ENCODE peak calls at places on chromosomes 6 and 20, in eight cellular contexts. X, O, H, Q, M, I, S and G are unnamed samples.

GRCh38 chr6:158869010-158869603 is 49.9 kb upstream of the EZR start:
- DNase-seq in X (no peak), O (no peak), H (no peak), Q (no peak), M (peak), I (no peak), S (peak), G (no peak)

GRCh38 chr6:31826793-31827285 is 699 bp upstream of the HSPA1B start:
- DNase-seq in X (peak), O (peak), H (peak), Q (no peak), M (peak), I (no peak), S (peak), G (peak)

GRCh38 chr20:61770203-61770602 is 295.5 kb downstream of the TAF4 start:
- DNase-seq in X (no peak), O (no peak), H (no peak), Q (no peak), M (no peak), I (no peak), S (no peak), G (peak)

GRCh38 chr6:35419431-35419830 is 32.7 kb upstream of the FANCE start:
- DNase-seq in X (peak), O (peak), H (peak), Q (no peak), M (no peak), I (peak), S (no peak), G (no peak)

GRCh38 chr6:78489874-78490273 is 377.5 kb upstream of the IRAK1BP1 start:
- DNase-seq in X (peak), O (peak), H (peak), Q (no peak), M (no peak), I (no peak), S (no peak), G (peak)

GRCh38 chr20:41095110-41095969 is 42.0 kb upstream of the PLCG1 start:
- DNase-seq in X (peak), O (no peak), H (peak), Q (peak), M (peak), I (no peak), S (peak), G (peak)

GRCh38 chr20:36548704-36549627 is 7.6 kb downstream of the MYL9 start:
- DNase-seq in X (no peak), O (no peak), H (no peak), Q (no peak), M (no peak), I (no peak), S (no peak), G (no peak)

GRCh38 chr6:112307707-112308106 is 39.4 kb upstream of the RFPL4B start:
- DNase-seq in X (no peak), O (no peak), H (no peak), Q (peak), M (no peak), I (no peak), S (no peak), G (no peak)

GRCh38 chr6:31142356-31142755 is 3.5 kb upstream of the PSORS1C2 start:
- DNase-seq in X (no peak), O (no peak), H (no peak), Q (no peak), M (no peak), I (no peak), S (peak), G (no peak)

GRCh38 chr20:49699200-49699992 is 14.3 kb downstream of the B4GALT5 start:
- DNase-seq in X (peak), O (no peak), H (peak), Q (peak), M (peak), I (peak), S (no peak), G (no peak)

GRCh38 chr6:106511274-106512047 is 117.8 kb downstream of the RTN4IP1 start:
- DNase-seq in X (peak), O (no peak), H (peak), Q (peak), M (peak), I (no peak), S (no peak), G (peak)

GRCh38 chr6:121653624-121654008 is 218.2 kb downstream of the GJA1 start:
- DNase-seq in X (no peak), O (no peak), H (no peak), Q (no peak), M (no peak), I (no peak), S (no peak), G (no peak)

GRCh38 chr6:49606696-49607390 is 29.8 kb downstream of the RHAG start:
- DNase-seq in X (peak), O (peak), H (peak), Q (peak), M (peak), I (peak), S (no peak), G (no peak)

GRCh38 chr6:113636357-113636824 is 220.8 kb upstream of the MARCKS start:
- DNase-seq in X (no peak), O (no peak), H (peak), Q (peak), M (no peak), I (no peak), S (no peak), G (no peak)

GRCh38 chr6:47631248-47632196 is 66.9 kb upstream of the ADGRF4 start:
- DNase-seq in X (peak), O (no peak), H (peak), Q (peak), M (peak), I (no peak), S (no peak), G (no peak)

GRCh38 chr6:150753404-150754184 is 111.9 kb upstream of the MTHFD1L start:
- DNase-seq in X (no peak), O (no peak), H (no peak), Q (no peak), M (no peak), I (no peak), S (no peak), G (no peak)

GRCh38 chr6:11007715-11008608 is 36.1 kb downstream of the ELOVL2 start:
- DNase-seq in X (peak), O (peak), H (peak), Q (peak), M (no peak), I (peak), S (no peak), G (no peak)

GRCh38 chr20:34724172-34724571 is 20.0 kb downstream of the TP53INP2 start:
- DNase-seq in X (no peak), O (no peak), H (no peak), Q (no peak), M (no peak), I (no peak), S (no peak), G (no peak)